ENCODE peak calls at places on chromosome 17, in four cellular contexts. W, V, U and T are unnamed samples. For H3K36me3 and H3K4me1, the result is how much of the 10 kb centered on the place peaks cover.

GRCh38 chr17:44466339-44466738 is 36.9 kb downstream of the GPATCH8 start:
- DNase-seq in W (no peak), V (no peak), U (no peak), T (no peak)

GRCh38 chr17:43966276-43966675 is 12.5 kb upstream of the PYY start:
- DNase-seq in W (no peak), V (no peak), U (no peak), T (no peak)

GRCh38 chr17:56599093-56599492 is 5.6 kb downstream of the NOG start:
- DNase-seq in W (no peak), V (no peak), U (no peak), T (no peak)

GRCh38 chr17:2170023-2170422 is 115.1 kb downstream of the HIC1 start:
- DNase-seq in W (peak), V (no peak), U (no peak), T (no peak)

GRCh38 chr17:44331249-44331760 is 6.7 kb upstream of the SLC25A39 start:
- DNase-seq in W (peak), V (no peak), U (peak), T (peak)

GRCh38 chr17:31499771-31500554 is 108.5 kb downstream of the RAB11FIP4 start:
- DNase-seq in W (peak), V (peak), U (peak), T (no peak)

GRCh38 chr17:38742431-38743308 is 5.5 kb downstream of the PCGF2 start:
- DNase-seq in W (no peak), V (no peak), U (no peak), T (peak)

GRCh38 chr17:55639096-55639495 is 83.6 kb downstream of the TMEM100 start:
- DNase-seq in W (no peak), V (no peak), U (no peak), T (no peak)

GRCh38 chr17:41648411-41649195 is 24.2 kb upstream of the KRT17 start:
- DNase-seq in W (peak), V (no peak), U (peak), T (peak)

GRCh38 chr17:64741924-64742670 is 80.0 kb upstream of the SMURF2 start:
- DNase-seq in W (no peak), V (no peak), U (peak), T (peak)

GRCh38 chr17:29640413-29640812 is 17.7 kb upstream of the CORO6 start:
- DNase-seq in W (no peak), V (no peak), U (no peak), T (no peak)

GRCh38 chr17:41633498-41634197 is 9.3 kb upstream of the KRT17 start:
- DNase-seq in W (no peak), V (no peak), U (no peak), T (no peak)

GRCh38 chr17:76076100-76076764 is 1.7 kb downstream of the GALR2 start:
- DNase-seq in W (peak), V (no peak), U (no peak), T (no peak)

GRCh38 chr17:31067699-31068184 is 27.0 kb upstream of the NF1 start:
- DNase-seq in W (no peak), V (no peak), U (no peak), T (peak)

GRCh38 chr17:31535581-31535981 is 144.1 kb downstream of the RAB11FIP4 start:
- DNase-seq in W (no peak), V (no peak), U (no peak), T (no peak)

GRCh38 chr17:70158180-70158579 is 11.2 kb upstream of the KCNJ2 start:
- DNase-seq in W (no peak), V (no peak), U (no peak), T (no peak)

GRCh38 chr17:17767096-17767470 is 69.7 kb downstream of the SREBF1 start:
- DNase-seq in W (no peak), V (no peak), U (no peak), T (no peak)

GRCh38 chr17:65833214-65833613 is 271.8 kb upstream of the AXIN2 start:
- DNase-seq in W (no peak), V (no peak), U (no peak), T (no peak)

GRCh38 chr17:1769826-1770477 is 8.1 kb downstream of the SERPINF1 start:
- DNase-seq in W (no peak), V (no peak), U (peak), T (no peak)

GRCh38 chr17:72404872-72405271 is 284.1 kb downstream of the SOX9 start:
- DNase-seq in W (no peak), V (no peak), U (no peak), T (peak)

GRCh38 chr17:44115585-44116415 is 7.6 kb downstream of the HDAC5 start:
- DNase-seq in W (peak), V (no peak), U (no peak), T (peak)

GRCh38 chr17:78934681-78935418 is 9.7 kb upstream of the TIMP2 start:
- DNase-seq in W (no peak), V (no peak), U (no peak), T (no peak)

GRCh38 chr17:81578561-81579225 is 26.5 kb upstream of the FAAP100 start:
- DNase-seq in W (no peak), V (no peak), U (no peak), T (no peak)

GRCh38 chr17:74379495-74380085 is 12.3 kb downstream of the GPR142 start:
- DNase-seq in W (peak), V (peak), U (peak), T (peak)

GRCh38 chr17:2521257-2521656 is 9.6 kb upstream of the METTL16 start:
- DNase-seq in W (no peak), V (no peak), U (no peak), T (no peak)

DNA sequence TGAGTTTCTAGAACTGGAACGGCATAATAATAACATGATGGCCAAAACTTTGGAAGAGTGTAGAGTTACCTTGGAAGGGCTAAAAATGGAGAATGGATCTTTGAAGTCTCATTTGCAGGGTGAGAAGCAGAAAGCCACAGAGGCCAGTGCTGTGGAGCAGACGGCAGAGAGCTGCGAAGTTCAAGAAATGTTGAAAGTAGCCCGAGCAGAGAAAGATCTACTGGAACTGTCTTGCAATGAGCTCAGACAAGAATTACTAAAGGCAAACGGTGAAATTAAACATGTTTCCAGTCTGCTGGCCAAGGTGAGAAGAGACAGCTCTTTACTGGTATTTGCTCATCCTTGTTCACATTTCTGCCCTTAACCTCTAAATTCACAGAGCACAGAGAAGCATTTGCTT is 196.4 kb downstream of the SPECC1 start:
- DNase-seq in W (no peak), V (no peak), U (no peak), T (no peak)
- H3K4me3 ChIP-seq in W (no peak), V (no peak), U (no peak), T (no peak)

GRCh38 chr17:51751072-51751471 is 407.4 kb downstream of the CA10 start:
- DNase-seq in W (no peak), V (no peak), U (no peak), T (no peak)
- H3K36me3 ChIP-seq in W (under half), V (under half), U (under half), T (under half)

GRCh38 chr17:8955021-8955420 is 10.5 kb downstream of the PIK3R5 start:
- DNase-seq in W (no peak), V (no peak), U (no peak), T (no peak)
- H3K4me1 ChIP-seq in W (under half), V (under half), U (under half), T (under half)

GRCh38 chr17:10205549-10206185 is 7.3 kb upstream of the GAS7 start:
- DNase-seq in W (no peak), V (no peak), U (no peak), T (no peak)
- H3K4me3 ChIP-seq in W (no peak), V (no peak), U (no peak), T (no peak)